ENCODE peak calls at places on chromosomes 13 and 19, in seven cellular contexts. O is hypothalamus, B is gastrocnemius medialis, I is anterior cingulate cortex, D is choroid plexus epithelial cell, S is NCI-H748 treated with DMSO at 0.1 percent for 48 hours, U is SK-MEL-5. R is an unnamed sample.

GRCh38 chr19:42089772-42090171 is 13.8 kb downstream of the ZNF574 start:
- DNase-seq in O (no peak), B (no peak), I (no peak), D (no peak), S (no peak), U (no peak), R (no peak)

GRCh38 chr13:40164137-40164536 is 502.3 kb downstream of the FOXO1 start:
- DNase-seq in O (no peak), B (peak), I (no peak), D (peak), S (no peak), U (peak), R (no peak)

GRCh38 chr19:4985551-4985991 is 16.7 kb downstream of the KDM4B start:
- DNase-seq in O (no peak), B (no peak), I (no peak), D (no peak), S (no peak), U (no peak), R (no peak)

GRCh38 chr19:2912306-2912705 is 11.6 kb downstream of the ZNF57 start:
- DNase-seq in O (no peak), B (no peak), I (no peak), D (no peak), S (no peak), U (no peak), R (no peak)

GRCh38 chr19:46515879-46516350 is 20.2 kb upstream of the PNMA8B start:
- DNase-seq in O (no peak), B (no peak), I (no peak), D (peak), S (peak), U (peak), R (no peak)

GRCh38 chr13:48010698-48011097 is 9.6 kb upstream of the SUCLA2 start:
- DNase-seq in O (no peak), B (no peak), I (no peak), D (no peak), S (no peak), U (no peak), R (no peak)

GRCh38 chr13:25701304-25701703 is 329.5 kb downstream of the ATP8A2 start:
- DNase-seq in O (no peak), B (no peak), I (no peak), D (no peak), S (no peak), U (no peak), R (no peak)

GRCh38 chr13:80204642-80205041 is 136.3 kb downstream of the SPRY2 start:
- DNase-seq in O (no peak), B (no peak), I (no peak), D (no peak), S (no peak), U (no peak), R (no peak)

GRCh38 chr19:1513492-1514294 is 874 bp upstream of the ADAMTSL5 start:
- DNase-seq in O (no peak), B (peak), I (no peak), D (peak), S (no peak), U (peak), R (peak)

GRCh38 chr13:43122706-43123268 is 99.4 kb downstream of the DNAJC15 start:
- DNase-seq in O (no peak), B (no peak), I (no peak), D (no peak), S (no peak), U (no peak), R (no peak)